ENCODE peak calls at places on chromosomes 3 and 15, in six cellular contexts. One of them, this sample, is unnamed.

GRCh38 chr3:172244011-172244410 is 204.2 kb downstream of the GHSR start:
- DNase-seq in H1: no peak
- DNase-seq in K562: no peak
- DNase-seq in GM12878: no peak
- DNase-seq in HepG2: no peak
- DNase-seq in GM12891: no peak
- DNase-seq in this sample: no peak

GRCh38 chr3:182516597-182517336 is 276.5 kb upstream of the ATP11B start:
- DNase-seq in H1: no peak
- DNase-seq in K562: no peak
- DNase-seq in GM12878: peak; percentile 46
- DNase-seq in HepG2: no peak
- DNase-seq in GM12891: no peak
- DNase-seq in this sample: no peak

GRCh38 chr3:42020681-42021307 is 58.9 kb upstream of the ULK4 start:
- DNase-seq in H1: no peak
- DNase-seq in K562: no peak
- DNase-seq in GM12878: no peak
- DNase-seq in HepG2: no peak
- DNase-seq in GM12891: no peak
- DNase-seq in this sample: no peak

GRCh38 chr15:41827290-41827879 is 507 bp upstream of the JMJD7 start:
- DNase-seq in H1: no peak
- DNase-seq in K562: peak; percentile 31
- DNase-seq in GM12878: no peak
- DNase-seq in HepG2: no peak
- DNase-seq in GM12891: no peak
- DNase-seq in this sample: no peak

GRCh38 chr3:102163818-102164154 is 271.0 kb upstream of the ZPLD1 start:
- DNase-seq in H1: no peak
- DNase-seq in K562: no peak
- DNase-seq in GM12878: no peak
- DNase-seq in HepG2: no peak
- DNase-seq in GM12891: no peak
- DNase-seq in this sample: no peak

GRCh38 chr3:23682646-23683045 is 123.1 kb upstream of the UBE2E1 start:
- DNase-seq in H1: no peak
- DNase-seq in K562: no peak
- DNase-seq in GM12878: no peak
- DNase-seq in HepG2: no peak
- DNase-seq in GM12891: no peak
- DNase-seq in this sample: no peak

GRCh38 chr3:60055765-60056164 is 1005.9 kb upstream of the CFAP20DC start:
- DNase-seq in H1: no peak
- DNase-seq in K562: no peak
- DNase-seq in GM12878: no peak
- DNase-seq in HepG2: no peak
- DNase-seq in GM12891: no peak
- DNase-seq in this sample: no peak

GRCh38 chr3:169241928-169242751 is 421.4 kb downstream of the MECOM start:
- DNase-seq in H1: no peak
- DNase-seq in K562: no peak
- DNase-seq in GM12878: no peak
- DNase-seq in HepG2: no peak
- DNase-seq in GM12891: no peak
- DNase-seq in this sample: no peak

GRCh38 chr15:47473857-47474256 is 243.4 kb upstream of the SEMA6D start:
- DNase-seq in H1: no peak
- DNase-seq in K562: no peak
- DNase-seq in GM12878: no peak
- DNase-seq in HepG2: no peak
- DNase-seq in GM12891: no peak
- DNase-seq in this sample: no peak

GRCh38 chr15:31235298-31236183 is 91.1 kb upstream of the KLF13 start:
- DNase-seq in H1: no peak
- DNase-seq in K562: no peak
- DNase-seq in GM12878: no peak
- DNase-seq in HepG2: no peak
- DNase-seq in GM12891: no peak
- DNase-seq in this sample: no peak

GRCh38 chr3:97952280-97952679 is 20.0 kb downstream of the RIOX2 start:
- DNase-seq in H1: no peak
- DNase-seq in K562: no peak
- DNase-seq in GM12878: no peak
- DNase-seq in HepG2: no peak
- DNase-seq in GM12891: no peak
- DNase-seq in this sample: no peak

GRCh38 chr3:153129426-153129825 is 32.6 kb upstream of the RAP2B start:
- DNase-seq in H1: no peak
- DNase-seq in K562: no peak
- DNase-seq in GM12878: no peak
- DNase-seq in HepG2: no peak
- DNase-seq in GM12891: no peak
- DNase-seq in this sample: no peak

GRCh38 chr15:98599911-98600685 is 48.2 kb upstream of the IGF1R start:
- DNase-seq in H1: no peak
- DNase-seq in K562: no peak
- DNase-seq in GM12878: peak; percentile 21
- DNase-seq in HepG2: no peak
- DNase-seq in GM12891: peak; percentile 35
- DNase-seq in this sample: peak; percentile 21

GRCh38 chr3:39146083-39146501 is 7.3 kb downstream of the CSRNP1 start:
- DNase-seq in H1: no peak
- DNase-seq in K562: no peak
- DNase-seq in GM12878: no peak
- DNase-seq in HepG2: no peak
- DNase-seq in GM12891: no peak
- DNase-seq in this sample: no peak

GRCh38 chr3:166456291-166456690 is 619.1 kb upstream of the BCHE start:
- DNase-seq in H1: no peak
- DNase-seq in K562: no peak
- DNase-seq in GM12878: no peak
- DNase-seq in HepG2: no peak
- DNase-seq in GM12891: no peak
- DNase-seq in this sample: no peak

GRCh38 chr3:192802957-192803899 is 75.9 kb upstream of the FGF12 start:
- DNase-seq in H1: no peak
- DNase-seq in K562: no peak
- DNase-seq in GM12878: no peak
- DNase-seq in HepG2: peak; percentile 27
- DNase-seq in GM12891: no peak
- DNase-seq in this sample: no peak

GRCh38 chr3:156297582-156297981 is 177.2 kb downstream of the KCNAB1 start:
- DNase-seq in H1: no peak
- DNase-seq in K562: no peak
- DNase-seq in GM12878: no peak
- DNase-seq in HepG2: no peak
- DNase-seq in GM12891: no peak
- DNase-seq in this sample: no peak

GRCh38 chr3:72274511-72275295 is 489.8 kb upstream of the PROK2 start:
- DNase-seq in H1: no peak
- DNase-seq in K562: no peak
- DNase-seq in GM12878: no peak
- DNase-seq in HepG2: no peak
- DNase-seq in GM12891: no peak
- DNase-seq in this sample: no peak

GRCh38 chr15:39645138-39645975 is 64.5 kb downstream of the THBS1 start:
- DNase-seq in H1: no peak
- DNase-seq in K562: no peak
- DNase-seq in GM12878: no peak
- DNase-seq in HepG2: no peak
- DNase-seq in GM12891: no peak
- DNase-seq in this sample: no peak

GRCh38 chr15:34154725-34155204 is 52.9 kb downstream of the PGBD4 start:
- DNase-seq in H1: no peak
- DNase-seq in K562: no peak
- DNase-seq in GM12878: no peak
- DNase-seq in HepG2: no peak
- DNase-seq in GM12891: no peak
- DNase-seq in this sample: no peak

GRCh38 chr3:173932624-173933023 is 535.1 kb downstream of the NLGN1 start:
- DNase-seq in H1: no peak
- DNase-seq in K562: no peak
- DNase-seq in GM12878: no peak
- DNase-seq in HepG2: no peak
- DNase-seq in GM12891: no peak
- DNase-seq in this sample: no peak

GRCh38 chr15:72170691-72171090 is 26.9 kb downstream of the GRAMD2A start:
- DNase-seq in H1: no peak
- DNase-seq in K562: no peak
- DNase-seq in GM12878: no peak
- DNase-seq in HepG2: no peak
- DNase-seq in GM12891: no peak
- DNase-seq in this sample: no peak

GRCh38 chr15:72168131-72168825 is 29.3 kb downstream of the GRAMD2A start:
- DNase-seq in H1: no peak
- DNase-seq in K562: peak; percentile 12
- DNase-seq in GM12878: no peak
- DNase-seq in HepG2: no peak
- DNase-seq in GM12891: no peak
- DNase-seq in this sample: no peak

GRCh38 chr15:72169236-72169920 is 28.2 kb downstream of the GRAMD2A start:
- DNase-seq in H1: no peak
- DNase-seq in K562: no peak
- DNase-seq in GM12878: no peak
- DNase-seq in HepG2: no peak
- DNase-seq in GM12891: no peak
- DNase-seq in this sample: no peak

GRCh38 chr15:72168833-72169232 is 28.8 kb downstream of the GRAMD2A start:
- DNase-seq in H1: no peak
- DNase-seq in K562: peak; percentile 5
- DNase-seq in GM12878: no peak
- DNase-seq in HepG2: no peak
- DNase-seq in GM12891: no peak
- DNase-seq in this sample: no peak

DNA sequence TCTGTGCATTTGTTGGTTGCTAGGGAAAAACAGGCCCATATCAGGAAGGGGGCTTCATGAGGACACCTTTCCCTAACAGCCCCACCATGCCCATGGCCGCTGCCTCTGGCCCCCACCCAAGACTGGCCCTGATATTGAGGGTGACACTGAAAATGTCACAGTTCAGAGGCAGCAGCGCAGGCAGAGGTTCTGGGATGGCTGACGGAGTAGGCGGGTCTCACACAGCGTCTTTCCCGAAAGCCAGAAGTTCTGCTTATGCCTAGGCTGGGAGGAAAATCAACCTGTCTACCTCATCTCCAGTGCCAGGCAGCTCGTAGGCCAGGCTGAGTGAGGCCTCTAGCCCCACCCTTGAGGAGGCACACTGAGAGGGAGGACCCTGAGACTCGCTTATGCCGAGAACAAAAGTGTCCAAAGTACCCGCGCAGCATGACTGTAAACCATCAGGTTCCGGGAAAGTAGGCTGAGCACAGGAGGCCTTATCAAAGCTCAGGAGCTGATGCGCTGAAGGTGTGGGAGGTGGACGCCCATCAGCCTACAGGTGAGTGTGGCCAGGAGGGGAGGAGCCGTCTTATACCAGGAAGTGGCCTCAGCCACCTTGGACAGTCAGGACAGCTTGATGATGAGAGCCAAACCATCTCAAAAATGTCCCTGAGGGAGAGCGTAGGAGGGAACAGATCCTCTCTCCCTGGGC is 27.5 kb downstream of the GRAMD2A start:
- DNase-seq in H1: no peak
- DNase-seq in K562: peak; percentile 10
- DNase-seq in GM12878: no peak
- DNase-seq in HepG2: no peak
- DNase-seq in GM12891: no peak
- DNase-seq in this sample: no peak
- TF ChIP-seq POLR2A in H1: no peak
- TF ChIP-seq POLR2A in K562: no peak
- TF ChIP-seq POLR2A in GM12878: no peak
- TF ChIP-seq POLR2A in HepG2: no peak
- TF ChIP-seq POLR2A in GM12891: no peak
- TF ChIP-seq POLR2A in this sample: no peak

GRCh38 chr3:29503969-29504368 is 223.1 kb downstream of the RBMS3 start:
- DNase-seq in H1: no peak
- DNase-seq in K562: no peak
- DNase-seq in GM12878: no peak
- DNase-seq in HepG2: no peak
- DNase-seq in GM12891: no peak
- DNase-seq in this sample: no peak
- TF ChIP-seq POLR2AphosphoS5 in H1: no peak
- TF ChIP-seq POLR2AphosphoS5 in K562: no peak
- TF ChIP-seq POLR2AphosphoS5 in GM12878: no peak
- TF ChIP-seq POLR2AphosphoS5 in HepG2: no peak
- TF ChIP-seq POLR2AphosphoS5 in GM12891: no peak
- TF ChIP-seq POLR2AphosphoS5 in this sample: no peak

DNA sequence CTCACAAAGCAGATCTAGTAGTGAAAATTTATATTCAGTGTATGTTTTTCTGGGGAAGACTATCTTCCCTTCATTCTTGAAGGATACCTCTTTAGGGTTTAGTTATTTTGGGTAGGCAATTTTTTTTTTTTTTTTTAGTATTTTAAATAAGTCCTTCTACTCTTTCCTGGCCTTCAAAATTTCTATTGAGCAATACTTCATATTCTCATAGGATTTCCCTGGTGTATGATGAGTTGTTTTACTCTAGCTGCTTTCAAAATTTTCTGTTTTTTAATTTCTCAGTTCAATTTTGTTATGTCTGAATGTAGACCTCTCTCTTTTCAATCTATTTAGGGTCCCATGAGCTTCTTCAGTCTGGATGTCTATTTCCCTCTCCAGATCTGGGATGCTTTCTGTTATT is 74.3 kb upstream of the PLSCR4 start:
- DNase-seq in H1: no peak
- DNase-seq in K562: no peak
- DNase-seq in GM12878: no peak
- DNase-seq in HepG2: no peak
- DNase-seq in GM12891: no peak
- DNase-seq in this sample: no peak
- TF ChIP-seq TAF1 in H1: no peak
- TF ChIP-seq TAF1 in K562: no peak
- TF ChIP-seq TAF1 in GM12878: no peak
- TF ChIP-seq TAF1 in HepG2: no peak
- TF ChIP-seq TAF1 in GM12891: no peak
- TF ChIP-seq TAF1 in this sample: no peak

DNA sequence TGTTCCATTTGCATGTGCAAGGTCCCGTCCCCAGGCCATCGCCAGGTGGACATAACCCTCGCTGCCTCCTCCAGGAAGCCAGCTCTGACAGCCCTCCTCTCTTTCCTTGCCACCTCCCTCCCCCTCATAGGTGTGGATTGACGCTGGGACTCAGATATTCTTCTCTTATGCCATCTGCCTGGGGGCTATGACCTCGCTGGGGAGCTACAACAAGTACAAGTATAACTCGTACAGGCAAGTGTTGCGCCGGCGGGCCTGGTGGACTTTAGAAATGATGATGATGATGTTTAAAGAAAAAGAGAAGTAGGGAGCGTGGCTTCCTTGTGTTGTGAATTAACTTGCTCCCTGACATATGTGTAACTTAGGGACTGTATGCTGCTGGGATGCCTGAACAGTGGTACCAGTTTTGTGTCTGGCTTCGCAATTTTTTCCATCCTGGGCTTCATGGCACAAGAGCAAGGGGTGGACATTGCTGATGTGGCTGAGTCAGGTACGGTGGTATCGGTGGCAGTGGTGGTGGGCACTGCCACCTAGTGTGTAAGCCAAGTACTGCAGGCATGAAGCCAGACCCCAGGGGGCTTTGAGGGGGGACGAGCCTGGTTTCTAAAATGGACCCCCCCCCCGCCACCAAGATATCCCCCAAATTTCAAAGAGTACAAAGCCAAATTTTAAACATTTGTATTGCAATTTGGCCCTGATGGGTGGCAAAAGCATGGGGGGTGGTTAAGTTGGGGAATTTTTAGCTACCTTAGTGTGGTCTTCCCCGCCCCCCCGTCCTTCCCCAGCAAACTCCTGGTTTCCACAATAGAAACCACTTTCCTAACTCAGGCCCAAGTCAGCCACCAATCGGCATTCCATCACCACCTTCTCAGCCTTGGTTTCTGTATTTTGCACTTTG is 65.6 kb downstream of the SLC6A6 start:
- DNase-seq in H1: no peak
- DNase-seq in K562: peak; percentile 89
- DNase-seq in GM12878: no peak
- DNase-seq in HepG2: peak; percentile 8
- DNase-seq in GM12891: peak; percentile 81
- DNase-seq in this sample: peak; percentile 78
- TF ChIP-seq POLR2A in H1: no peak
- TF ChIP-seq POLR2A in K562: no peak
- TF ChIP-seq POLR2A in GM12878: no peak
- TF ChIP-seq POLR2A in HepG2: no peak
- TF ChIP-seq POLR2A in GM12891: no peak
- TF ChIP-seq POLR2A in this sample: no peak